ENCODE peak calls at places on chromosomes 4 and X, in five cellular contexts. S is SK-N-SH, G is transverse colon, N is right lobe of liver, W is lower lobe of right lung. C is an unnamed sample.

GRCh38 chr4:86971355-86971683 is 36.5 kb downstream of the AFF1 start:
- DNase-seq in W (no peak), G (no peak), S (no peak), N (no peak), C (no peak)

GRCh38 chr4:105246712-105247111 is 100.0 kb downstream of the TET2 start:
- DNase-seq in N (no peak), S (no peak), G (no peak), W (no peak), C (peak; percentile 86)

GRCh38 chr4:186904104-186904503 is 180.4 kb upstream of the FAT1 start:
- DNase-seq in S (no peak), W (no peak), N (no peak), G (no peak), C (no peak)

GRCh38 chrX:32408389-32408788 is 803.0 kb downstream of the DMD start:
- DNase-seq in N (no peak), G (no peak), S (peak; percentile 0), W (no peak), C (no peak)

GRCh38 chr4:99960648-99961047 is 10.6 kb upstream of the H2AZ1 start:
- DNase-seq in N (no peak), G (no peak), W (no peak), S (no peak), C (no peak)

GRCh38 chrX:32137525-32137924 is 1065.7 kb upstream of the FTHL17 start:
- DNase-seq in S (no peak), W (no peak), G (no peak), N (no peak), C (peak; percentile 2)

GRCh38 chr4:54498661-54499111 is 159.1 kb upstream of the KIT start:
- DNase-seq in N (no peak), S (no peak), G (no peak), W (no peak), C (no peak)

GRCh38 chr4:40317921-40318658 is 17.0 kb upstream of the CHRNA9 start:
- DNase-seq in G (no peak), W (no peak), S (no peak), N (no peak), C (peak; percentile 34)

GRCh38 chr4:1012031-1012739 is 759 bp downstream of the FGFRL1 start:
- DNase-seq in G (peak; percentile 67), N (peak; percentile 83), W (peak; percentile 67), S (peak; percentile 72), C (peak; percentile 36)

GRCh38 chr4:166635367-166635766 is 598.9 kb downstream of the SPOCK3 start:
- DNase-seq in N (no peak), G (no peak), W (no peak), S (no peak), C (no peak)

GRCh38 chrX:149948001-149948400 is 9.7 kb upstream of the EOLA2 start:
- DNase-seq in N (no peak), W (no peak), S (no peak), G (no peak), C (no peak)

GRCh38 chr4:134215636-134216340 is 14.2 kb upstream of the PABPC4L start:
- DNase-seq in G (no peak), N (no peak), W (no peak), S (no peak), C (peak; percentile 22)

GRCh38 chrX:53320543-53321215 is 39.3 kb upstream of the IQSEC2 start:
- DNase-seq in W (peak; percentile 48), N (no peak), S (peak; percentile 58), G (peak; percentile 17), C (no peak)

GRCh38 chr4:120555058-120555457 is 367.5 kb downstream of the PRDM5 start:
- DNase-seq in G (no peak), S (no peak), W (no peak), N (no peak), C (peak; percentile 47)

GRCh38 chr4:139913398-139913990 is 240.5 kb downstream of the MAML3 start:
- DNase-seq in G (no peak), W (no peak), N (no peak), S (no peak), C (no peak)

GRCh38 chr4:26687728-26688127 is 103.8 kb downstream of the TBC1D19 start:
- DNase-seq in G (no peak), W (no peak), S (no peak), N (no peak), C (peak; percentile 79)

GRCh38 chr4:128286474-128287158 is 997 bp downstream of the PGRMC2 start:
- DNase-seq in S (peak; percentile 29), W (no peak), N (no peak), G (no peak), C (peak; percentile 51)

GRCh38 chrX:46722742-46723568 is 36.0 kb downstream of the SLC9A7 start:
- DNase-seq in W (no peak), S (no peak), G (no peak), N (no peak), C (no peak)

GRCh38 chrX:133081990-133082389 is 14.9 kb downstream of the USP26 start:
- DNase-seq in W (no peak), N (no peak), G (no peak), S (no peak), C (no peak)

GRCh38 chr4:112153222-112153791 is 8.1 kb downstream of the FAM241A start:
- DNase-seq in S (no peak), W (no peak), N (no peak), G (no peak), C (no peak)

GRCh38 chr4:112152496-112152895 is 7.2 kb downstream of the FAM241A start:
- DNase-seq in W (no peak), G (no peak), S (no peak), N (no peak), C (no peak)

GRCh38 chr4:112150920-112151319 is 5.7 kb downstream of the FAM241A start:
- DNase-seq in S (no peak), G (no peak), N (no peak), W (no peak), C (no peak)

GRCh38 chr4:112156546-112156945 is 11.3 kb downstream of the FAM241A start:
- DNase-seq in W (no peak), S (no peak), G (no peak), N (no peak), C (no peak)

GRCh38 chr4:112156112-112156511 is 10.9 kb downstream of the FAM241A start:
- DNase-seq in G (no peak), N (no peak), W (no peak), S (no peak), C (no peak)
- H3K27ac ChIP-seq in G (no peak overlapping the region), N (no peak overlapping the region), W (no peak overlapping the region), S (no peak overlapping the region), C (no peak overlapping the region)

GRCh38 chr4:159018062-159018629 is 84.7 kb upstream of the RAPGEF2 start:
- DNase-seq in S (no peak), N (no peak), W (no peak), G (no peak), C (no peak)

GRCh38 chr4:159014896-159015295 is 88.0 kb upstream of the RAPGEF2 start:
- DNase-seq in S (no peak), G (no peak), N (no peak), W (no peak), C (no peak)

GRCh38 chr4:159015862-159016261 is 87.0 kb upstream of the RAPGEF2 start:
- DNase-seq in W (no peak), G (no peak), S (no peak), N (no peak), C (no peak)

GRCh38 chr4:159017323-159018036 is 85.4 kb upstream of the RAPGEF2 start:
- DNase-seq in G (no peak), W (no peak), N (no peak), S (no peak), C (no peak)

DNA sequence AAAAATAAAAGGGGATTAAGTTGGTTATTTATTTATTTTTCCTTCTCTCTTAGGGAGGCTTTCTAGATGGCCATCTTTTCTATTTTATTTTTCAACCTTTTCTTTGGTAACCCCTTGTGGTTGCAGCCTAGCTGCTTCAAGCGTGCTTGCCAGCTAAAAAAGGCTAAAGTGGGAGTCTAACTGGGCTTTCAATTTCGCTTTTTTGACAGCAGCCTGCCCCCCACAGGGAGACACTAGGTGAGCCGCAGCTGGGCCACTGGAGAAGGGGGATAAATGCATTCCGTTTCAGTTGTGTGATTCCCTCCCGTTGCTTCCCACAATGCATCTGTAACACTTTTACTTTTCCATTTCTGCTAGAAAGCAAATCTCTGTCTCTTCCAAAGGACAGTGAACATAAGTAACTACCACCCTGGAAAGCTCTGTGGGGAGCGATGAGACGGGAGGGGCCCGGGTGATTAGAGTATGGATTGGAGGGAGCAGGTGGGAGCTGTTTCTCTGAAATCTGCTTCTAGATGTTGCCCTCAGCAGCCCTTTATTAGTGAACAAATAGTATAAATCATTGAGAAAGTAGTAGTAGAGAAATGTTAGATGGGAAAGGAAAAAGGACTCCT is 86.2 kb upstream of the RAPGEF2 start:
- DNase-seq in G (peak; percentile 34), W (no peak), S (peak; percentile 15), N (peak; percentile 64), C (peak; percentile 55)
- TF ChIP-seq CTCF in G (no peak), W (no peak), S (no peak), N (peak; percentile 48), C (peak; percentile 20)

GRCh38 chrX:13028871-13029336 is 15.5 kb downstream of the FAM9C start:
- DNase-seq in N (no peak), W (no peak), G (no peak), S (no peak), C (no peak)

GRCh38 chrX:13026877-13027652 is 17.4 kb downstream of the FAM9C start:
- DNase-seq in N (no peak), W (no peak), S (no peak), G (no peak), C (no peak)

GRCh38 chrX:13029831-13030771 is 14.3 kb downstream of the FAM9C start:
- DNase-seq in W (no peak), G (peak; percentile 64), S (no peak), N (no peak), C (no peak)

GRCh38 chrX:13033193-13033592 is 11.2 kb downstream of the FAM9C start:
- DNase-seq in W (no peak), S (no peak), G (no peak), N (no peak), C (no peak)

DNA sequence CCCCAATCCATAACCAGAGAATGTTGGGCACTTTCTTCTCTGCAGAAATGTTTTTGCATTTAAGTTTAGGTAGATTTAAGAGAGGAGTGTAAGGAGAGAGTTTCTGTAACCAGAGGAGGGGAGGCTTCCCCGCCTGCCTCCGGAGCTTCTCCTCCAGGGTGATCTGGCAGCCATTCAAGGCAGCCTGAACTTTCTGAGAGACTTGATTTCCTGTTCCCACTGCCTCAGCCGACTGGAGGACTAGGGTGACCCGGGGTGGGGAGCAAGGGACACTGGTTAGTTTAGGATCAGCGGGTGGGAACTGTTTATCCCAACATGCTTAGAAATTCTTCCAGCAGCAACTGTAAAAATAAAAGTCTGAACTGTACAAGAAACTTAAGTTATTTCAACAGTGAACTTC is 15.1 kb downstream of the FAM9C start:
- DNase-seq in S (no peak), N (peak; percentile 56), G (peak; percentile 53), W (no peak), C (no peak)
- H3K4me3 ChIP-seq in S (peak overlapping the region; percentile 47), N (no peak overlapping the region), G (no peak overlapping the region), W (no peak overlapping the region), C (no peak overlapping the region)

DNA sequence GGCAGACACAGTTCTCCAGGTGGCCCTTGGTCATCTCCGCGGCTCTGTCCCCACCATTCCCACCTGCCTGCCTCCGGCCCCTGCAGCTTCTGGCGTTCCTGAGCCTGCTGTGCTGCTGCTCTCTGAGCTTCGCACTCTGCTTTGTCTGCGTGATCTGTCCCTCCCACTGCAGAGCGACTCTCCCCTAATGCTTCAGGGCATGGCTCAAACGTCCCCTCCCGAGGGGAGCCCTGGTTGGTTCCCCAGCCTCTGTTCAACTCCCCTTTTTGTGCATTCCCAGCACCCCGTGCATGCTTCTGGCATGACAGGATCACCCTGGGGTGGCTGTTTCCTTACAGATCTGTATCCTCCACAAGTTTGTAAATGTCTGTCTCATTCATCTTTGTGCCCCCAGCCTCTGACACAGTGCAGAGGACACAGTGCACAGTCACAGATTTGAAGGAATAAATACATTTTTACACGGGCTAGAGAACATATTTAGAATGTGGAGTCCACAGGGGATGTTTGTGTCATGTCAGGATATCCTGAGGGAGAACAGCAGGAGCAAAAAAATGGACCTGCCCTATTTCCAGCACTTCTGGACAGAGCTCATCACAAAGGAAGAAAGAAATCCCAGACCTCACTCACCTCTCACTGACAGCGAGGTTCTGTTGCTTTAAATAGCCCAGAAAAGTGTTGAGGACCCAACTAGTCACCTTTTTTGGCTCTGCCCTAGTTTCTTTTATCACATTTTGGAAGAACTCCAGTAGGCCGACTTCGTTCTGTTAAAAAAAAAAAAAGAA is 72.6 kb downstream of the GATB start:
- DNase-seq in N (no peak), G (no peak), S (no peak), W (no peak), C (no peak)
- H3K27ac ChIP-seq in N (no peak overlapping the region), G (peak overlapping the region; percentile 10), S (peak overlapping the region; percentile 39), W (peak overlapping the region; percentile 24), C (peak overlapping the region; percentile 91)